ENCODE peak calls at places on chromosome 13, in six cellular contexts. U is cardiac muscle cell, L is right cardiac atrium, J is choroid plexus epithelial cell, F is esophagus squamous epithelium, O is aorta. H is an unnamed sample.

GRCh38 chr13:109447667-109448066 is 338.7 kb downstream of the IRS2 start:
- DNase-seq in U (no peak), L (no peak), J (no peak), F (no peak), O (no peak), H (no peak)

GRCh38 chr13:99374994-99375805 is 68.0 kb upstream of the GPR183 start:
- DNase-seq in U (no peak), L (no peak), J (no peak), F (peak), O (peak), H (no peak)

GRCh38 chr13:93305886-93306285 is 79.3 kb downstream of the GPC6 start:
- DNase-seq in U (no peak), L (no peak), J (peak), F (no peak), O (no peak), H (no peak)

GRCh38 chr13:48151766-48152165 is 56.9 kb upstream of the MED4 start:
- DNase-seq in U (no peak), L (no peak), J (no peak), F (no peak), O (no peak), H (no peak)

GRCh38 chr13:40528881-40529280 is 137.6 kb downstream of the FOXO1 start:
- DNase-seq in U (no peak), L (no peak), J (no peak), F (no peak), O (no peak), H (no peak)

GRCh38 chr13:74794582-74794981 is 660.4 kb upstream of the KLF12 start:
- DNase-seq in U (peak), L (no peak), J (peak), F (no peak), O (no peak), H (no peak)

GRCh38 chr13:39900106-39900750 is 244.8 kb downstream of the COG6 start:
- DNase-seq in U (peak), L (no peak), J (peak), F (no peak), O (no peak), H (no peak)

GRCh38 chr13:111895896-111896821 is 170.8 kb upstream of the SOX1 start:
- DNase-seq in U (no peak), L (no peak), J (no peak), F (no peak), O (no peak), H (no peak)

GRCh38 chr13:109933476-109933875 is 147.1 kb upstream of the IRS2 start:
- DNase-seq in U (no peak), L (no peak), J (peak), F (no peak), O (no peak), H (no peak)

GRCh38 chr13:93559718-93560117 is 333.1 kb downstream of the GPC6 start:
- DNase-seq in U (peak), L (no peak), J (peak), F (no peak), O (no peak), H (peak)

GRCh38 chr13:113996912-113997745 is 23.3 kb upstream of the C13orf46 start:
- DNase-seq in U (no peak), L (peak), J (no peak), F (no peak), O (no peak), H (no peak)

GRCh38 chr13:112128052-112128610 is 61.2 kb downstream of the SOX1 start:
- DNase-seq in U (no peak), L (no peak), J (no peak), F (no peak), O (no peak), H (no peak)

GRCh38 chr13:97600438-97601080 is 166.6 kb downstream of the RAP2A start:
- DNase-seq in U (peak), L (no peak), J (peak), F (no peak), O (no peak), H (peak)

GRCh38 chr13:111076156-111077013 is 38.7 kb upstream of the ARHGEF7 start:
- DNase-seq in U (no peak), L (no peak), J (no peak), F (no peak), O (no peak), H (no peak)

GRCh38 chr13:108911807-108912206 is 282.4 kb downstream of the MYO16 start:
- DNase-seq in U (no peak), L (no peak), J (no peak), F (no peak), O (no peak), H (no peak)

GRCh38 chr13:65966991-65967451 is 1263.1 kb downstream of the PCDH9 start:
- DNase-seq in U (peak), L (no peak), J (peak), F (no peak), O (no peak), H (no peak)

GRCh38 chr13:28579334-28579733 is 79.6 kb upstream of the POMP start:
- DNase-seq in U (no peak), L (no peak), J (peak), F (no peak), O (no peak), H (no peak)

GRCh38 chr13:111265006-111265700 is 55.3 kb upstream of the TEX29 start:
- DNase-seq in U (no peak), L (no peak), J (no peak), F (no peak), O (no peak), H (no peak)

DNA sequence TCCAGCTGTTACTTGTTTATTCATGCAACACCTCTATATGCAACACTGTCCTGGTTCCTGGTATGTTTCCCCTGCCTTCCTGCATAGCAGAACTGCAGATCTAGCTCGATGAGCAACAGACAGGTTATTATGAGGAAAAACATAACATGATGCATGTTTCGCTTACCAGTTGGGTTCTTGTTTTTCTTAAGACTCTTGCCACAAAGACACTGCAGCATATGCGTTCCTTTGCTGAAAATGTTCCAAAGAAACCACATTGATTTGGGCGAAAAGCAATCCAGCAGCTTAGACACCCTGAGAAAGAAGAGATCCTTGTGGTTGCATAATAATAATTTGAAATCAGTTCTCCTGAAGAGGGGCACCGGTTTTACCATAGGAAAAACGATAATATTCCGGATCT is 543 bp downstream of the FGF14 start:
- DNase-seq in U (no peak), L (no peak), J (peak), F (no peak), O (no peak), H (no peak)
- H3K4me3 ChIP-seq in U (no peak), L (peak), J (peak), F (peak), O (peak), H (peak)

GRCh38 chr13:79987323-79987722 is 353.6 kb downstream of the SPRY2 start:
- DNase-seq in U (no peak), L (no peak), J (no peak), F (no peak), O (no peak), H (no peak)

GRCh38 chr13:79988573-79988972 is 352.4 kb downstream of the SPRY2 start:
- DNase-seq in U (peak), L (no peak), J (peak), F (no peak), O (no peak), H (peak)

GRCh38 chr13:79987761-79988160 is 353.2 kb downstream of the SPRY2 start:
- DNase-seq in U (no peak), L (no peak), J (no peak), F (no peak), O (no peak), H (no peak)

GRCh38 chr13:79989251-79989661 is 351.7 kb downstream of the SPRY2 start:
- DNase-seq in U (no peak), L (no peak), J (no peak), F (no peak), O (no peak), H (no peak)

DNA sequence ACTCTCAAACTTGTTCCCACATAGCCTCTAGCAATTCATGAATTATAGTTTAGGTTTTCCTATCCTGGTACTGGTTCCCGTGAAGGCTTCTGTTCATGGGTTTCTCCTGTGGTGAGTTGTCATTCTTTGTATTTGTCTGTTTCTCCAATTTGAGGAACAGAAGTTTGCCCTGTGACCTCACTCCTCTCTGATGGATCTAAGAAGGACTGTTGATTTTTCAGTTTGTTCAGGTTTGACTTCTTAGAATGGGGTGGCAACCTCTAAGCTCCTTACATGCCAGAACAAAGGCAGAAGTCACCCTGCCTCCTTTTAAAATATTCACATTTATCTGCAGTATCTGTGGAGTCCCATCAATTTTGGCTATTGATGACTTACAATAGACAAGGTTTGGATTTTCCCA is 354.0 kb downstream of the SPRY2 start:
- DNase-seq in U (no peak), L (no peak), J (no peak), F (no peak), O (no peak), H (no peak)
- H3K4me3 ChIP-seq in U (no peak), L (no peak), J (no peak), F (no peak), O (no peak), H (no peak)

GRCh38 chr13:51583469-51583874 is 790 bp upstream of the WDFY2 start:
- DNase-seq in U (no peak), L (no peak), J (no peak), F (no peak), O (no peak), H (no peak)
- H3K4me3 ChIP-seq in U (peak), L (peak), J (peak), F (peak), O (no peak), H (peak)

GRCh38 chr13:32627793-32628192 is 41.5 kb downstream of the PDS5B start:
- DNase-seq in U (no peak), L (no peak), J (no peak), F (no peak), O (no peak), H (no peak)

GRCh38 chr13:32629313-32629712 is 43.1 kb downstream of the PDS5B start:
- DNase-seq in U (no peak), L (no peak), J (no peak), F (no peak), O (no peak), H (no peak)

GRCh38 chr13:32629866-32630265 is 43.6 kb downstream of the PDS5B start:
- DNase-seq in U (no peak), L (no peak), J (no peak), F (no peak), O (no peak), H (no peak)

GRCh38 chr13:32622827-32623226 is 36.6 kb downstream of the PDS5B start:
- DNase-seq in U (no peak), L (no peak), J (no peak), F (no peak), O (no peak), H (no peak)

GRCh38 chr13:32624441-32624840 is 38.2 kb downstream of the PDS5B start:
- DNase-seq in U (peak), L (no peak), J (peak), F (no peak), O (no peak), H (no peak)
- H3K4me3 ChIP-seq in U (no peak), L (no peak), J (no peak), F (no peak), O (no peak), H (no peak)